ENCODE peak calls at places on chromosomes 3 and 15, in five cellular contexts. F is A549, U is HepG2, S is K562, W is H1. C is an unnamed sample.

GRCh38 chr3:156448300-156448699 is 106.6 kb downstream of the SSR3 start:
- DNase-seq in F (peak), U (peak), S (peak), W (peak), C (peak)

GRCh38 chr15:70198441-70199123 is 100.9 kb upstream of the TLE3 start:
- DNase-seq in F (no peak), U (no peak), S (no peak), W (no peak), C (no peak)

GRCh38 chr3:40992023-40992422 is 207.3 kb upstream of the CTNNB1 start:
- DNase-seq in F (no peak), U (no peak), S (no peak), W (no peak), C (no peak)

GRCh38 chr3:185561958-185562357 is 9.6 kb upstream of the LIPH start:
- DNase-seq in F (no peak), U (no peak), S (no peak), W (peak), C (no peak)

GRCh38 chr3:123373535-123373987 is 75.3 kb downstream of the ADCY5 start:
- DNase-seq in F (no peak), U (no peak), S (no peak), W (no peak), C (no peak)

GRCh38 chr3:133038731-133039398 is 674 bp downstream of the TMEM108 start:
- DNase-seq in F (no peak), U (no peak), S (peak), W (peak), C (no peak)

GRCh38 chr3:43647331-43648166 is 25.7 kb upstream of the ANO10 start:
- DNase-seq in F (no peak), U (no peak), S (no peak), W (no peak), C (no peak)

GRCh38 chr15:68729789-68730201 is 90.9 kb downstream of the ANP32A start:
- DNase-seq in F (no peak), U (no peak), S (no peak), W (no peak), C (peak)

GRCh38 chr15:83983634-83984458 is 251.7 kb upstream of the GOLGA6L4 start:
- DNase-seq in F (no peak), U (no peak), S (no peak), W (no peak), C (no peak)

GRCh38 chr15:89356634-89357298 is 22.1 kb upstream of the POLG start:
- DNase-seq in F (peak), U (no peak), S (no peak), W (no peak), C (no peak)

GRCh38 chr15:76393614-76394013 is 57.0 kb downstream of the ISL2 start:
- DNase-seq in F (no peak), U (no peak), S (no peak), W (no peak), C (peak)

GRCh38 chr3:40200754-40201316 is 108.7 kb upstream of the EIF1B start:
- DNase-seq in F (no peak), U (no peak), S (no peak), W (no peak), C (no peak)

GRCh38 chr3:134625885-134626741 is 24.7 kb downstream of the KY start:
- DNase-seq in F (no peak), U (no peak), S (no peak), W (peak), C (no peak)

GRCh38 chr3:51269466-51269865 is 115.6 kb upstream of the MANF start:
- DNase-seq in F (peak), U (no peak), S (no peak), W (no peak), C (no peak)

GRCh38 chr15:67593561-67593960 is 51.1 kb downstream of the MAP2K5 start:
- DNase-seq in F (no peak), U (no peak), S (no peak), W (no peak), C (no peak)

GRCh38 chr3:58993547-58993946 is 56.3 kb downstream of the CFAP20DC start:
- DNase-seq in F (no peak), U (no peak), S (no peak), W (no peak), C (no peak)

GRCh38 chr15:29681486-29681845 is 140.8 kb downstream of the TJP1 start:
- DNase-seq in F (no peak), U (no peak), S (no peak), W (no peak), C (no peak)

DNA sequence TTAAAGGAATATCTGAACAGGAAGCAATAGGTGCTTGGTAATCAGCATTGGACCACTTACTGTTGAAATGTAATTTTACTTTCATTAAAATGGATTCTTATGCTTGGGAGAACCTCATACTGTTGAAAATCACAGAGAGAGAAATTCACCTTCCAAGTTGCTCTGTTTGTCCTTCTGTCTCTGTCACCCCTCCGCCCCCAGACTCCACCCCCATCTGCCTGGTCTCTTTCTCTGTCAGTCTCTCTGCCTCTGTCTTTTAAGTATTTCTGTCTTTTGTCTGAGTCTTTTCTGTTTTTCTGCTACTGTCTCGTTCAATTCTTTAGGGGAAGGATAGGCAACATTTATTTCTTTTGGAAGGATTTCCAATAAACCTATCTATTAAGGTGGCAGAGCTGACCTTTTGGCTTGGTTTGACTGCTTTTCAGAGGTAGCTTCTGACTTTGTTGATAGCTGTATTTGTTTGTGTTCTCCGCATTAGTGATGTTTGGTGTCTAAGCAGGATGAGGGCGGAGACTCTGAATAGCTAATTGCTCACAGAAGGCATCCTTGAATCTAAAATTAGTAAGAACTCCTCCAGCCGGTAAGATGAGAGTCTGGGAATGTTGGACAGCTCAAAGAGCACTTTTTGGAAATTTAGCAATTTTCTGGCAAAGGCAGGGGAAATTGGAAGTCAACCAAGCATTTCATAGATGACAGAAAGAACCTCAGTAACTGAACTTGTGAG is 174.2 kb downstream of the KLHL25 start:
- DNase-seq in F (no peak), U (no peak), S (no peak), W (no peak), C (peak)
- TF ChIP-seq POLR2A in F (no peak), U (no peak), S (no peak), W (no peak), C (no peak)

DNA sequence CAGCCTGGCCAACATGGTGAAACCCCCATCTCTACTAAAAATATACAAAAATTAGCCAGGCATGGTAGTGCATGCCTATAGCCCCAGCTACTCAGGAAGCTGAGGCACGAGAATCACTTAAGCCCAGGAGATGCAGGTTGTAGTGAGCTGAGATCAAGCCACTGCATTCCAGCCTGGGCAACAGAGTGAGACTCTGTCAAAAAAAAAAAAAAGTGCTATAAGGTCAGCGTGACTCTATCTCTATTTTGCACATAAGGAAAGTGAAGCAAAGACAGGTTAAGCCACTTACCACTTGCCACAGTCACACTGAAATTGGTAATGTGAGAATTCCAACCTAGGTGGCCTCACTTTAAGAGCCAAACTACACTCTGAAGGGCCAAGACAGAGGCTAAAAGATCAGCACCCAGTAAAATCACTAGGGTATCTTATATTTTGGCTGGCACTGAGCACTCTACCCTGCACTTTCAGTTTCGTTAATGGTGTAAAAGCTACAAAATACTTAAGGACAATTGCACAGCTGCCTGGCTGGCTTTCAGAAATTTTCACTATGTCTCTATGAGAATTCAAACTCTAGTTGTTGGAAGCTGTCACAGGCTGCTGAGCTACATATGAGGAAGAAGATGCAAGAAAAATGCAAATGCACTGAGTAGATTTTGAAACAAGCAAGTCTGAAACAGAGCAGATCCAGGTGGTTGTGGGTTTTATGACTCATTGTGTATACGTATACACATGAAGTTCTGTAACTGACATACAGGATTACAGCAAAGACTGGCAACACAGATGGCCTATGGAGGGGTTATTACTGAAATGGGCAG is 32.7 kb downstream of the TRANK1 start:
- DNase-seq in F (peak), U (peak), S (peak), W (no peak), C (peak)
- TF ChIP-seq JUN in F (no peak), U (no peak), S (no peak), W (no peak), C (peak)

GRCh38 chr3:57596495-57597239 is 477 bp downstream of the ARF4 start:
- DNase-seq in F (peak), U (peak), S (peak), W (peak), C (peak)
- TF ChIP-seq POLR2A in F (peak), U (no peak), S (no peak), W (no peak), C (no peak)

GRCh38 chr3:32384938-32385337 is 6.7 kb upstream of the CMTM7 start:
- DNase-seq in F (no peak), U (no peak), S (peak), W (no peak), C (no peak)
- TF ChIP-seq JUN in F (no peak), U (no peak), S (no peak), W (no peak), C (no peak)

GRCh38 chr3:14438929-14439328 is 36.5 kb downstream of the SLC6A6 start:
- DNase-seq in F (no peak), U (no peak), S (no peak), W (no peak), C (no peak)
- TF ChIP-seq POLR2A in F (no peak), U (no peak), S (no peak), W (no peak), C (no peak)

DNA sequence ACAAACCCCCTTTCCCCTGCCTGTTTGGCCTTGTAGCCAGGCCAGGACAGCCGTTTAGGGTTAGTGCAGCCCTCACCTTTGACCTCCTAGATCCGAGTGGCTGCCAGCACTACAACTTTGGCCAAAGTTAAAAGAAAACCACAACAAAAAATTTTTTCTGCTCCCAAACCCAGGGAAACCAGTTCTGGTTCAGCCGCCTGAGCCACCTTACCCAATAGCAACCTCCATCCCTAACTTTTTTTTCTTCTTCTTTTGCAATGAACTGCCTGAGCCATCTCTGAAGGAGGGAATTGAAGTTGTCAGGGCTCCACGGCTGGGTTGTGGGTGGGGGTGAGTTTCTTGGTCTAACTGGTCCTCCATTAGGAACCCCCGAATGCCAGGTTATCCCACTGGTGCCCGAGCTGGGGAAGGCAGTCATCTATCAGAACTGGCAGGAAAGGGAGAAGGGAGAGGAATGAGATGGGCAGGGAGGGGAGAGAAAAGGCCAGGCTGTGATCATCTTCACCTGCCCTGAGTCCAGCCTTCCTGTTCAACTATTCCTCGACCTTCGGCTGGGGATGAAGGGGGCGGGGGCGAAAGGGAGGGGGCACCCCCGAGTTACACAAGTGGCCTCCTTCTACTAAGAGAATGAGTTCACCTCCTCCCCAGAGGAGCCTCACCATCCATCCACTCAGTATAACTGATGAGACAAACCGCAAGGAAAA is 6.2 kb upstream of the NR2F2 start:
- DNase-seq in F (no peak), U (no peak), S (peak), W (no peak), C (peak)
- TF ChIP-seq JUN in F (no peak), U (no peak), S (no peak), W (no peak), C (no peak)

GRCh38 chr15:40382580-40383456 is at the start of gene KNSTRN:
- DNase-seq in F (peak), U (peak), S (peak), W (peak), C (peak)
- TF ChIP-seq POLR2A in F (peak), U (peak), S (peak), W (peak), C (peak)

GRCh38 chr3:66585696-66586095 is 84.9 kb upstream of the LRIG1 start:
- DNase-seq in F (no peak), U (no peak), S (no peak), W (no peak), C (no peak)

GRCh38 chr3:66581261-66581660 is 80.4 kb upstream of the LRIG1 start:
- DNase-seq in F (no peak), U (no peak), S (no peak), W (no peak), C (no peak)

GRCh38 chr3:66586853-66587252 is 86.0 kb upstream of the LRIG1 start:
- DNase-seq in F (no peak), U (no peak), S (no peak), W (no peak), C (no peak)

GRCh38 chr3:66583646-66584045 is 82.8 kb upstream of the LRIG1 start:
- DNase-seq in F (no peak), U (no peak), S (no peak), W (no peak), C (no peak)

DNA sequence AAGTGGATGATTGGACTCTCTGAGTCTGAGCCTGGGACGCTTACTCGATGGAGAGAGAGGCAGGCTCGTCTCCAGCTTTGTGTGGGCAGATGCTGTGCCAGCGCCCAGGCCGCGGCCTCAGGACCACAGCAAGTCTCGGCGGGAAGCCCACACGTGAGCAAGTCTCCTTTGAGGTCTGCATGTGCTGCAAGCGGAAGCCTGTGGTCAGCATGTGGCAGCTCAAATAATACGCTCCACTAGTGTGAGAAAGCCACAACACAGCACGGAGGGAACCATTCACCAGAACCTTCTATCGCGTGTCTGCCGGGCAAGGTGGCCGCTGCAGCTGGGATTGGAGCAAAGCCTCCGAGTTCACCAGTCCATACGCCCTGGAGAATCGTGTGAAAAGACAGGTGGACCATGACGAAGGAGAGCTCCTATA is 81.9 kb upstream of the LRIG1 start:
- DNase-seq in F (no peak), U (no peak), S (no peak), W (no peak), C (no peak)
- TF ChIP-seq JUN in F (no peak), U (no peak), S (no peak), W (no peak), C (no peak)

GRCh38 chr15:100373037-100373896 is 31.5 kb upstream of the ADAMTS17 start:
- DNase-seq in F (no peak), U (no peak), S (no peak), W (peak), C (no peak)
- TF ChIP-seq POLR2A in F (no peak), U (no peak), S (no peak), W (no peak), C (no peak)

GRCh38 chr15:72994778-72995177 is 57.5 kb upstream of the NEO1 start:
- DNase-seq in F (no peak), U (no peak), S (no peak), W (no peak), C (no peak)
- TF ChIP-seq JUN in F (no peak), U (no peak), S (no peak), W (no peak), C (no peak)

C was measured in endothelial cell of umbilical vein.